ENCODE peak calls at places on chromosome 10, in six cellular contexts. C, F, D, G, W and A are unnamed samples.

GRCh38 chr10:86755740-86756510 is 494 bp upstream of the BMPR1A start:
- DNase-seq in C (peak), G (peak), W (peak), D (peak), F (peak), A (peak)

GRCh38 chr10:113003032-113003431 is 53.0 kb downstream of the TCF7L2 start:
- DNase-seq in C (no peak), W (no peak), G (no peak), D (no peak), F (no peak), A (no peak)

GRCh38 chr10:72009062-72009429 is 44.9 kb downstream of the CHST3 start:
- DNase-seq in C (no peak), D (no peak), G (no peak), W (no peak), F (no peak), A (no peak)

GRCh38 chr10:59060852-59061251 is 115.6 kb upstream of the PHYHIPL start:
- DNase-seq in F (no peak), G (no peak), W (no peak), C (no peak), D (no peak), A (no peak)

GRCh38 chr10:76543655-76544054 is 1094.0 kb downstream of the KCNMA1 start:
- DNase-seq in W (no peak), D (no peak), F (peak), G (no peak), C (no peak), A (no peak)

GRCh38 chr10:113438660-113439059 is 114.2 kb upstream of the HABP2 start:
- DNase-seq in G (no peak), W (no peak), C (no peak), F (peak), D (peak), A (no peak)

GRCh38 chr10:36450385-36450784 is 675.0 kb upstream of the ANKRD30A start:
- DNase-seq in D (peak), F (peak), C (no peak), G (no peak), W (no peak), A (no peak)

GRCh38 chr10:33274096-33274785 is 60.2 kb downstream of the NRP1 start:
- DNase-seq in D (no peak), C (no peak), F (no peak), G (peak), W (no peak), A (no peak)

GRCh38 chr10:3095373-3096139 is 28.2 kb downstream of the PFKP start:
- DNase-seq in G (peak), C (no peak), W (no peak), D (peak), F (peak), A (no peak)

GRCh38 chr10:52652431-52653220 is 120.0 kb downstream of the MBL2 start:
- DNase-seq in D (peak), G (peak), W (no peak), F (no peak), C (no peak), A (no peak)

GRCh38 chr10:104088239-104088638 is 2.6 kb upstream of the COL17A1 start:
- DNase-seq in F (no peak), W (no peak), C (no peak), G (no peak), D (no peak), A (no peak)

GRCh38 chr10:35577915-35578607 is 27.1 kb upstream of the GJD4 start:
- DNase-seq in W (no peak), D (no peak), F (no peak), C (no peak), G (no peak), A (no peak)

GRCh38 chr10:6225263-6225814 is 22.6 kb downstream of the PFKFB3 start:
- DNase-seq in G (no peak), W (no peak), F (no peak), D (no peak), C (no peak), A (no peak)
- H2BK15ac ChIP-seq in G (no peak), W (no peak), F (no peak), D (no peak), C (no peak), A (no peak)

DNA sequence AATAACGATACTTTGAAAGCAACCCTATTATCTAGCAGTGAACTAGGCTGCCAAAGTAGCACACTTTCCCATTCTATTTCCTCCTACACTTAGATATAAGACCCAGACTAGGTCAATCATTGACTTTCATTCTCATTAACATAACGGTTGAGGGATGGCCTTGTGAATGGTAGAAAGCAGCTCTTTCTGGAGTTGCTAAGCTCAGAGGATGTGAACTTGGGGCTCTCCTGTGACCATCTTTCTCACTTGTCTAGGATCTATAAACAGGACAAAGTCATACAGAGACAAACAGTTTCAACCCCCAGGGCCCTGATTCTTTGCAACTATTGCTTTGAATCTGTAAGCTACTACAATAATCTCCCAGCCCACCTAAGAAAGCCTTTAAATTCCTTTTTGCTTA is 16.9 kb downstream of the P4HA1 start:
- DNase-seq in G (no peak), F (no peak), W (no peak), C (no peak), D (no peak), A (no peak)
- H2BK15ac ChIP-seq in G (no peak), F (no peak), W (no peak), C (no peak), D (no peak), A (no peak)

GRCh38 chr10:44071479-44071878 is 313.4 kb downstream of the CXCL12 start:
- DNase-seq in F (peak), W (no peak), G (no peak), C (no peak), D (peak), A (no peak)
- H2BK15ac ChIP-seq in F (no peak), W (no peak), G (no peak), C (no peak), D (no peak), A (no peak)

GRCh38 chr10:1632141-1632540 is 105.2 kb downstream of the ADARB2 start:
- DNase-seq in D (no peak), G (no peak), W (no peak), C (no peak), F (no peak), A (no peak)

GRCh38 chr10:1634239-1634638 is 103.1 kb downstream of the ADARB2 start:
- DNase-seq in G (no peak), C (no peak), W (no peak), D (no peak), F (no peak), A (no peak)

GRCh38 chr10:1635340-1635739 is 102.0 kb downstream of the ADARB2 start:
- DNase-seq in C (no peak), W (no peak), D (no peak), F (no peak), G (peak), A (no peak)

GRCh38 chr10:1632596-1632995 is 104.7 kb downstream of the ADARB2 start:
- DNase-seq in C (no peak), W (no peak), F (no peak), D (no peak), G (no peak), A (no peak)

GRCh38 chr10:1633783-1634182 is 103.5 kb downstream of the ADARB2 start:
- DNase-seq in D (no peak), W (no peak), G (no peak), C (no peak), F (no peak), A (no peak)
- H2BK15ac ChIP-seq in D (no peak), W (no peak), G (no peak), C (peak), F (no peak), A (no peak)

GRCh38 chr10:94989192-94989591 is 50.7 kb downstream of the CYP2C9 start:
- DNase-seq in W (no peak), F (no peak), D (no peak), G (no peak), C (no peak), A (no peak)

GRCh38 chr10:94983555-94983954 is 45.1 kb downstream of the CYP2C9 start:
- DNase-seq in C (peak), W (no peak), D (no peak), F (no peak), G (no peak), A (no peak)
- H2BK15ac ChIP-seq in C (no peak), W (no peak), D (no peak), F (no peak), G (no peak), A (no peak)

GRCh38 chr10:6208781-6209235 is 6.1 kb downstream of the PFKFB3 start:
- DNase-seq in W (peak), D (no peak), F (no peak), G (no peak), C (no peak), A (no peak)
- H2BK15ac ChIP-seq in W (no peak), D (no peak), F (no peak), G (no peak), C (peak), A (no peak)

DNA sequence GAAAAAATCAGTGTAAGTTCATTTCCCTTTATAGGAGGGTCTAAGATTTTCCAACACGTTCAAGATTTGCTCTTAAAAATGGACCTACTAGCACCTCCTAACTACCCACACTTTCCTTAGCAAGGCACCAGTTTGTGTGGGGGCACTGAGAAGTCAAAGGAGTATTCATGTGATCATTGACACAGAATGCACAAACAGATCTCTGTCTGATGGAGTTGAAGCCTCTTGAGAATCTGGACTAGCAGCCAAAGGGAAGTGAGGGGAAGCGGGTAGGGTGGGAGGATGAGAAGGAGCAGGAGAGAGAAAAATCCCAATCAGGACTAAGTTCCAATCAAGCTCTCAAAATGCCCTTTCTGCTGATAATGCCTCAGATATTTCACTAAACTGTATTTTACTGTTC is 4.1 kb downstream of the MMS19 start:
- DNase-seq in G (no peak), F (no peak), D (no peak), W (no peak), C (no peak), A (no peak)
- H2BK15ac ChIP-seq in G (no peak), F (no peak), D (no peak), W (no peak), C (no peak), A (no peak)